ENCODE peak calls at places on chromosome 1, in ten cellular contexts. E, A, D, U, F, O, P, Z, N and Y are unnamed samples.

GRCh38 chr1:41902669-41903068 is 16.1 kb downstream of the HIVEP3 start:
- DNase-seq in N (no peak), O (no peak), F (no peak), A (no peak), E (no peak), U (no peak), Z (no peak), P (no peak), D (no peak), Y (no peak)

GRCh38 chr1:169517544-169518186 is 31.9 kb upstream of the SLC19A2 start:
- DNase-seq in U (no peak), Z (no peak), D (no peak), O (no peak), E (no peak), P (no peak), N (no peak), A (no peak), F (no peak), Y (no peak)

GRCh38 chr1:68372487-68372886 is 77.3 kb downstream of the RPE65 start:
- DNase-seq in E (no peak), U (no peak), P (no peak), A (no peak), F (no peak), O (no peak), N (no peak), Z (no peak), D (no peak), Y (no peak)

GRCh38 chr1:201320168-201320842 is 37.0 kb downstream of the PKP1 start:
- DNase-seq in F (no peak), Z (no peak), E (no peak), D (no peak), U (no peak), P (no peak), N (peak), A (no peak), O (no peak), Y (no peak)

GRCh38 chr1:51752073-51752948 is 126.2 kb downstream of the NRDC start:
- DNase-seq in E (no peak), P (no peak), F (no peak), U (no peak), A (no peak), Z (no peak), O (no peak), D (no peak), N (no peak), Y (no peak)

GRCh38 chr1:63833346-63834065 is 59.7 kb downstream of the ROR1 start:
- DNase-seq in Z (no peak), N (no peak), D (no peak), P (no peak), A (no peak), E (no peak), F (no peak), O (no peak), U (no peak), Y (no peak)

GRCh38 chr1:90694846-90695245 is 22.3 kb downstream of the BARHL2 start:
- DNase-seq in F (no peak), U (no peak), D (no peak), N (no peak), O (no peak), P (no peak), Z (no peak), E (no peak), A (no peak), Y (no peak)

GRCh38 chr1:79040424-79041089 is 34.0 kb upstream of the ADGRL4 start:
- DNase-seq in A (no peak), O (peak), P (no peak), F (peak), E (no peak), U (no peak), Z (no peak), D (no peak), N (no peak), Y (no peak)

GRCh38 chr1:190484045-190484444 is 6.4 kb upstream of the BRINP3 start:
- DNase-seq in E (no peak), P (no peak), O (no peak), Z (no peak), D (no peak), F (no peak), U (no peak), N (no peak), A (no peak), Y (no peak)

GRCh38 chr1:85502625-85503083 is 37.7 kb upstream of the DDAH1 start:
- DNase-seq in D (no peak), Z (peak), F (peak), N (no peak), O (peak), P (no peak), E (no peak), U (peak), A (peak), Y (no peak)

GRCh38 chr1:203135636-203136305 is 8.2 kb downstream of the ADORA1 start:
- DNase-seq in U (peak), A (no peak), P (no peak), Z (no peak), O (no peak), E (no peak), D (no peak), F (no peak), N (no peak), Y (no peak)

GRCh38 chr1:226525750-226526149 is 22.8 kb upstream of the STUM start:
- DNase-seq in A (peak), O (peak), U (no peak), Z (no peak), D (no peak), F (no peak), N (no peak), E (no peak), P (no peak), Y (no peak)

GRCh38 chr1:23152966-23153684 is 15.5 kb downstream of the LUZP1 start:
- DNase-seq in O (peak), E (no peak), F (no peak), Z (no peak), N (no peak), D (no peak), U (no peak), P (no peak), A (no peak), Y (no peak)

GRCh38 chr1:3359346-3360157 is 94.9 kb upstream of the ARHGEF16 start:
- DNase-seq in P (no peak), F (no peak), D (no peak), N (peak), Z (peak), O (no peak), U (no peak), E (peak), A (no peak), Y (no peak)

GRCh38 chr1:164771568-164772350 is 212.8 kb downstream of the PBX1 start:
- DNase-seq in D (no peak), O (peak), F (peak), E (peak), P (no peak), N (no peak), Z (no peak), A (no peak), U (peak), Y (no peak)

GRCh38 chr1:234529661-234530237 is 50.8 kb upstream of the TARBP1 start:
- DNase-seq in N (no peak), P (no peak), F (no peak), U (no peak), O (no peak), E (no peak), Z (no peak), A (no peak), D (no peak), Y (no peak)

GRCh38 chr1:109151146-109151545 is 37.2 kb downstream of the ELAPOR1 start:
- DNase-seq in F (peak), A (peak), Z (peak), D (peak), O (peak), U (peak), N (no peak), P (no peak), E (peak), Y (peak)

GRCh38 chr1:14969006-14969405 is 184.5 kb upstream of the TMEM51 start:
- DNase-seq in U (no peak), D (no peak), N (no peak), A (no peak), P (no peak), F (no peak), E (no peak), O (no peak), Z (no peak), Y (peak)